ENCODE peak calls at places on chromosomes 6 and 20, in six cellular contexts. One of them, this sample, is unnamed.

GRCh38 chr6:31702421-31702818 is 704 bp downstream of the ABHD16A start:
- DNase-seq in astrocyte of the spinal cord: no peak
- DNase-seq in AG10803: no peak
- DNase-seq in pancreas: no peak
- DNase-seq in fibroblast of lung: no peak
- DNase-seq in nephron progenitor cell: no peak
- DNase-seq in this sample: no peak

GRCh38 chr6:568954-569523 is 87.9 kb downstream of the HUS1B start:
- DNase-seq in pancreas: no peak
- DNase-seq in astrocyte of the spinal cord: no peak
- DNase-seq in AG10803: no peak
- DNase-seq in fibroblast of lung: no peak
- DNase-seq in nephron progenitor cell: no peak
- DNase-seq in this sample: no peak

GRCh38 chr20:32497589-32498224 is 87.4 kb downstream of the NOL4L start:
- DNase-seq in AG10803: no peak
- DNase-seq in pancreas: no peak
- DNase-seq in astrocyte of the spinal cord: no peak
- DNase-seq in nephron progenitor cell: no peak
- DNase-seq in fibroblast of lung: no peak
- DNase-seq in this sample: no peak

GRCh38 chr6:1404066-1404712 is 14.8 kb downstream of the FOXF2 start:
- DNase-seq in pancreas: no peak
- DNase-seq in fibroblast of lung: peak
- DNase-seq in AG10803: no peak
- DNase-seq in nephron progenitor cell: no peak
- DNase-seq in astrocyte of the spinal cord: peak
- DNase-seq in this sample: no peak

GRCh38 chr6:66866801-66867200 is 1159.8 kb upstream of the EYS start:
- DNase-seq in nephron progenitor cell: no peak
- DNase-seq in pancreas: no peak
- DNase-seq in AG10803: no peak
- DNase-seq in fibroblast of lung: no peak
- DNase-seq in astrocyte of the spinal cord: peak
- DNase-seq in this sample: no peak

GRCh38 chr6:31202259-31203166 is 32.0 kb upstream of the POU5F1 start:
- DNase-seq in astrocyte of the spinal cord: no peak
- DNase-seq in pancreas: no peak
- DNase-seq in fibroblast of lung: no peak
- DNase-seq in nephron progenitor cell: no peak
- DNase-seq in AG10803: no peak
- DNase-seq in this sample: no peak

GRCh38 chr6:44925100-44925739 is 402.9 kb upstream of the RUNX2 start:
- DNase-seq in astrocyte of the spinal cord: peak
- DNase-seq in nephron progenitor cell: no peak
- DNase-seq in AG10803: peak
- DNase-seq in fibroblast of lung: no peak
- DNase-seq in pancreas: no peak
- DNase-seq in this sample: peak

GRCh38 chr6:1912731-1913130 is 303.0 kb downstream of the FOXC1 start:
- DNase-seq in AG10803: no peak
- DNase-seq in pancreas: no peak
- DNase-seq in nephron progenitor cell: no peak
- DNase-seq in astrocyte of the spinal cord: no peak
- DNase-seq in fibroblast of lung: no peak
- DNase-seq in this sample: no peak

GRCh38 chr6:37131104-37131959 is 38.6 kb upstream of the PIM1 start:
- DNase-seq in fibroblast of lung: peak
- DNase-seq in nephron progenitor cell: peak
- DNase-seq in pancreas: no peak
- DNase-seq in astrocyte of the spinal cord: peak
- DNase-seq in AG10803: peak
- DNase-seq in this sample: peak

GRCh38 chr6:2634151-2634964 is 116.4 kb downstream of the MYLK4 start:
- DNase-seq in AG10803: peak
- DNase-seq in pancreas: peak
- DNase-seq in astrocyte of the spinal cord: peak
- DNase-seq in fibroblast of lung: peak
- DNase-seq in nephron progenitor cell: peak
- DNase-seq in this sample: no peak

GRCh38 chr6:151494235-151494950 is 576 bp downstream of the CCDC170 start:
- DNase-seq in fibroblast of lung: peak
- DNase-seq in nephron progenitor cell: no peak
- DNase-seq in AG10803: peak
- DNase-seq in pancreas: no peak
- DNase-seq in astrocyte of the spinal cord: peak
- DNase-seq in this sample: no peak

GRCh38 chr6:42243046-42243445 is 25.4 kb upstream of the MRPS10 start:
- DNase-seq in AG10803: no peak
- DNase-seq in nephron progenitor cell: no peak
- DNase-seq in astrocyte of the spinal cord: peak
- DNase-seq in fibroblast of lung: no peak
- DNase-seq in pancreas: no peak
- DNase-seq in this sample: no peak

GRCh38 chr6:140441256-140441655 is 1066.8 kb upstream of the CITED2 start:
- DNase-seq in pancreas: no peak
- DNase-seq in nephron progenitor cell: peak
- DNase-seq in astrocyte of the spinal cord: peak
- DNase-seq in fibroblast of lung: peak
- DNase-seq in AG10803: peak
- DNase-seq in this sample: no peak

GRCh38 chr20:50392138-50392866 is 117.9 kb upstream of the PTPN1 start:
- DNase-seq in fibroblast of lung: no peak
- DNase-seq in nephron progenitor cell: no peak
- DNase-seq in pancreas: no peak
- DNase-seq in astrocyte of the spinal cord: no peak
- DNase-seq in AG10803: no peak
- DNase-seq in this sample: no peak

GRCh38 chr20:16368645-16369292 is 204.5 kb downstream of the KIF16B start:
- DNase-seq in pancreas: no peak
- DNase-seq in fibroblast of lung: peak
- DNase-seq in astrocyte of the spinal cord: peak
- DNase-seq in nephron progenitor cell: no peak
- DNase-seq in AG10803: peak
- DNase-seq in this sample: no peak

GRCh38 chr20:14724465-14724864 is 387.1 kb upstream of the FLRT3 start:
- DNase-seq in AG10803: peak
- DNase-seq in pancreas: no peak
- DNase-seq in astrocyte of the spinal cord: no peak
- DNase-seq in nephron progenitor cell: no peak
- DNase-seq in fibroblast of lung: no peak
- DNase-seq in this sample: no peak
- TF ChIP-seq CTCF in AG10803: no peak
- TF ChIP-seq CTCF in pancreas: no peak
- TF ChIP-seq CTCF in astrocyte of the spinal cord: no peak
- TF ChIP-seq CTCF in nephron progenitor cell: no peak
- TF ChIP-seq CTCF in fibroblast of lung: no peak
- TF ChIP-seq CTCF in this sample: no peak

DNA sequence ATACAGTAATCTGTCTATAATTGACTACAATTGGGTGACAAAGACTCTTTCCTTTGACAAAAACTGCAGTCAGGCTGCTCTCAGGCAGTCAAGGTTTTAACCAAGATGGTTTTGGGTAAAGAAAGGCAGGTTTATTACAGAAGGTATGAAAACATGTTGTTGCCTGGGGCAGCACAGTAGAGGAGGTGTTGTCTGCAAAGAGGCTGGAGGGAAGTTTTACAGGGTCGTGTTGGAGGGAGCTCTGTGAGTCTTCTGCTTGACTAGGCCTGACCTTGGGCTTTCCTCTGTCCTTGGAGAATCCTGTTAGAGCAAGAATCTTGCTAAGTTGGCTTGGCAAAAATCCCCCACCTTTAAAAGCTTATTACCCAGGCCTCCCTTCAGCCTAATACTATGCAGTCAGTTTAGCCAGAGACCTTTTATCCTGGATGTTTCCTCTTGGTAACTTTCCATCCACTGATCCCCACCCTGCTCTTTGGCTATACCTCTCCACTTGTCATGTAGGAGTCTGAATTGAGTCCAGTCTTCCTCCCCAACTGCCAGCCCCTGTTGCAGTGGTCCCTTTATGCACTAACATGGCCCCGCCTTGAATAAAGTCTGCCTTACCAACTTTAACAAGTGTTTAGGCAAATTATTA is 143.0 kb upstream of the SLC22A16 start:
- DNase-seq in pancreas: no peak
- DNase-seq in nephron progenitor cell: no peak
- DNase-seq in AG10803: no peak
- DNase-seq in fibroblast of lung: no peak
- DNase-seq in astrocyte of the spinal cord: no peak
- DNase-seq in this sample: no peak
- TF ChIP-seq CTCF in pancreas: no peak
- TF ChIP-seq CTCF in nephron progenitor cell: no peak
- TF ChIP-seq CTCF in AG10803: no peak
- TF ChIP-seq CTCF in fibroblast of lung: no peak
- TF ChIP-seq CTCF in astrocyte of the spinal cord: no peak
- TF ChIP-seq CTCF in this sample: no peak

GRCh38 chr6:49911252-49911651 is 44.9 kb upstream of the CRISP1 start:
- DNase-seq in nephron progenitor cell: no peak
- DNase-seq in astrocyte of the spinal cord: no peak
- DNase-seq in fibroblast of lung: no peak
- DNase-seq in AG10803: no peak
- DNase-seq in pancreas: no peak
- DNase-seq in this sample: no peak

GRCh38 chr6:49909508-49910047 is 43.2 kb upstream of the CRISP1 start:
- DNase-seq in nephron progenitor cell: no peak
- DNase-seq in pancreas: no peak
- DNase-seq in AG10803: no peak
- DNase-seq in astrocyte of the spinal cord: no peak
- DNase-seq in fibroblast of lung: no peak
- DNase-seq in this sample: peak

GRCh38 chr6:49913656-49914055 is 47.3 kb upstream of the CRISP1 start:
- DNase-seq in nephron progenitor cell: no peak
- DNase-seq in fibroblast of lung: no peak
- DNase-seq in astrocyte of the spinal cord: no peak
- DNase-seq in pancreas: no peak
- DNase-seq in AG10803: no peak
- DNase-seq in this sample: no peak

GRCh38 chr6:49915035-49915434 is 48.7 kb upstream of the CRISP1 start:
- DNase-seq in pancreas: no peak
- DNase-seq in AG10803: no peak
- DNase-seq in astrocyte of the spinal cord: no peak
- DNase-seq in fibroblast of lung: no peak
- DNase-seq in nephron progenitor cell: no peak
- DNase-seq in this sample: no peak

DNA sequence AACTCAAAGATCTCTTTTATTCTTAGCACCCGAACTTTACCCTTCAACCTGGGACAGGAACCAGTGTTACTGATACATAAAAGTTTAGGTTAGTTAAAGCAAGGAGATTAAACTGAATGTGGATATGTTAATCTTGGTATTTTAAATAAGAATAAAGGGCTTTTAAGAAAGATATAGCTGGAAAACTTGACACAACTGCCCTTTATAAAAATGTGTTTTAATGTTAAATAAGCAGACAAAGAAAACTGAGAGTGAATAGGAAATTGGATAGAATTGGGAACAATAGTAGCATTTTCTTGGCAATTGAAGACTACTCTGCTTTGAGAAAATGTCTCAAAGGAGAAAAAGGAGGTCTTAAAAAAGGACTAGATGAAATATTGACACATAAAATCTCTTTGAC is 45.9 kb upstream of the CRISP1 start:
- DNase-seq in pancreas: no peak
- DNase-seq in astrocyte of the spinal cord: no peak
- DNase-seq in AG10803: no peak
- DNase-seq in fibroblast of lung: no peak
- DNase-seq in nephron progenitor cell: no peak
- DNase-seq in this sample: no peak
- TF ChIP-seq CTCF in pancreas: no peak
- TF ChIP-seq CTCF in astrocyte of the spinal cord: no peak
- TF ChIP-seq CTCF in AG10803: no peak
- TF ChIP-seq CTCF in fibroblast of lung: no peak
- TF ChIP-seq CTCF in nephron progenitor cell: no peak
- TF ChIP-seq CTCF in this sample: no peak

GRCh38 chr6:28769626-28770402 is 154.0 kb downstream of the TRIM27 start:
- DNase-seq in pancreas: no peak
- DNase-seq in astrocyte of the spinal cord: peak
- DNase-seq in AG10803: peak
- DNase-seq in fibroblast of lung: peak
- DNase-seq in nephron progenitor cell: peak
- DNase-seq in this sample: no peak
- TF ChIP-seq CTCF in pancreas: no peak
- TF ChIP-seq CTCF in astrocyte of the spinal cord: peak
- TF ChIP-seq CTCF in AG10803: peak
- TF ChIP-seq CTCF in fibroblast of lung: no peak
- TF ChIP-seq CTCF in nephron progenitor cell: no peak
- TF ChIP-seq CTCF in this sample: peak

DNA sequence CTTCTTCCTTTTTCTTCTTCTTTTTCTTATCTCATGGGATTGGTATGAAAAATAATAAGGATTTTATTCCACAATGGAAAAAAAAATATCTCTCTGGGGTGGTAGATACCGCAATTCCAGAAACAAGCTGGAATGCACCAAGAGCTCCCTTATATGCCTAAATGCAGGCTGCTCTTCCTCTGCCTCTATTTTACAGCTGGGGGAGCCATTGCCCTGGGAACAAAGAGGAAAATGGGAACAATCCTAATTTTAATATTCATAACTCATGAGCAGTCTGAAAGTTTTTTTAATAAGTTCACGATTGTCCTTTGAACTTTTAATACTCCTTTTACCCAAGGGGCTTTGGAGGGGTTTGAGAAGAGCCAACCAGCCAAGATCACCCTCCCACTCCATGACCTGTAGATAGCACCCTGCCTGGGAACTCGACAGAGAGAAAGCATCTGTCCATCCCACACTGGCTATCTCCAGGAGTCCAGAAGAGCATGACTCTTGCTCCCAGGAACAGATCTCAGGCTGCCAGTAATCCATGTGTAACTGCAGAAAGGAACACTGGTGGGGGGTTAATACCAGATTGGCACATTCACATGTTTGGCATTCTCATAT is 74.7 kb downstream of the CD83 start:
- DNase-seq in nephron progenitor cell: no peak
- DNase-seq in pancreas: no peak
- DNase-seq in AG10803: no peak
- DNase-seq in astrocyte of the spinal cord: no peak
- DNase-seq in fibroblast of lung: no peak
- DNase-seq in this sample: no peak
- TF ChIP-seq CTCF in nephron progenitor cell: no peak
- TF ChIP-seq CTCF in pancreas: no peak
- TF ChIP-seq CTCF in AG10803: peak
- TF ChIP-seq CTCF in astrocyte of the spinal cord: no peak
- TF ChIP-seq CTCF in fibroblast of lung: no peak
- TF ChIP-seq CTCF in this sample: no peak

DNA sequence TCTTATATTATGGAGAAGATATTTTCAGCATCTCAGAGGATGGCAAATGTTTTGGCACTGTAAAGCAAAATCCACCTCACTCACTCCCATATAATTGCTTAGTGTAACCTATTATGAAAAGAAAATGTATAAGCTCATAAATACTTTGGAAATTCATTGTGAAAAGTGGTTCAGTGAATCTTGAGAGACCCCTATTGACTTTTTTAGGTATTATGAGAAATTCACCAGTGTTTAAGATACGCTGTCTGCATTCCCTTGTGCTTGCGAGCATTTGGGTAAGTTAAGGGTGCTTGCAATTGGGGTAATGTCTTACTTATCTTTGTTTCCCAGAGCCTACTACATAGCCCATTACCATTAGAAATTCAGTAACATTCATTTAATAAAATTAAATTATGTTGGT is 66.3 kb upstream of the BMP5 start:
- DNase-seq in pancreas: no peak
- DNase-seq in astrocyte of the spinal cord: peak
- DNase-seq in fibroblast of lung: peak
- DNase-seq in AG10803: no peak
- DNase-seq in nephron progenitor cell: no peak
- DNase-seq in this sample: no peak
- TF ChIP-seq CTCF in pancreas: no peak
- TF ChIP-seq CTCF in astrocyte of the spinal cord: peak
- TF ChIP-seq CTCF in fibroblast of lung: peak
- TF ChIP-seq CTCF in AG10803: peak
- TF ChIP-seq CTCF in nephron progenitor cell: no peak
- TF ChIP-seq CTCF in this sample: peak

This sample was measured in retinal pigment epithelial cell.